ENCODE peak calls at places on chromosomes 7 and 10, in four cellular contexts. One of them, this sample, is unnamed.

GRCh38 chr7:150570712-150571465 is 3.7 kb downstream of the GIMAP4 start:
- DNase-seq in pons: no peak
- DNase-seq in mesothelial cell of epicardium: no peak
- DNase-seq in prostate gland: no peak
- DNase-seq in this sample: no peak

GRCh38 chr10:124125305-124126116 is 32.1 kb upstream of the CHST15 start:
- DNase-seq in pons: no peak
- DNase-seq in mesothelial cell of epicardium: no peak
- DNase-seq in prostate gland: no peak
- DNase-seq in this sample: peak

GRCh38 chr10:13100349-13101294 is 659 bp downstream of the OPTN start:
- DNase-seq in pons: no peak
- DNase-seq in mesothelial cell of epicardium: peak
- DNase-seq in prostate gland: peak
- DNase-seq in this sample: peak

GRCh38 chr10:103244663-103245271 is 920 bp upstream of the RPEL1 start:
- DNase-seq in pons: peak
- DNase-seq in mesothelial cell of epicardium: peak
- DNase-seq in prostate gland: peak
- DNase-seq in this sample: peak

GRCh38 chr10:126508535-126509040 is 120.3 kb upstream of the ADAM12 start:
- DNase-seq in pons: no peak
- DNase-seq in mesothelial cell of epicardium: peak
- DNase-seq in prostate gland: no peak
- DNase-seq in this sample: no peak

GRCh38 chr7:80346704-80347103 is 165.2 kb downstream of the GNAT3 start:
- DNase-seq in pons: no peak
- DNase-seq in mesothelial cell of epicardium: no peak
- DNase-seq in prostate gland: no peak
- DNase-seq in this sample: peak

GRCh38 chr10:46524471-46525176 is 31.8 kb downstream of the GPRIN2 start:
- DNase-seq in pons: no peak
- DNase-seq in mesothelial cell of epicardium: no peak
- DNase-seq in prostate gland: no peak
- DNase-seq in this sample: peak

GRCh38 chr7:7996568-7996967 is 28.0 kb downstream of the GLCCI1 start:
- DNase-seq in pons: no peak
- DNase-seq in mesothelial cell of epicardium: no peak
- DNase-seq in prostate gland: peak
- DNase-seq in this sample: peak

GRCh38 chr7:64907641-64908326 is 4.7 kb downstream of the ZNF273 start:
- DNase-seq in pons: no peak
- DNase-seq in mesothelial cell of epicardium: no peak
- DNase-seq in prostate gland: no peak
- DNase-seq in this sample: peak

GRCh38 chr10:99593312-99593711 is 26.9 kb downstream of the SLC25A28 start:
- DNase-seq in pons: no peak
- DNase-seq in mesothelial cell of epicardium: no peak
- DNase-seq in prostate gland: no peak
- DNase-seq in this sample: peak

GRCh38 chr10:94725871-94726270 is 36.6 kb upstream of the CYP2C19 start:
- DNase-seq in pons: no peak
- DNase-seq in mesothelial cell of epicardium: no peak
- DNase-seq in prostate gland: no peak
- DNase-seq in this sample: peak

GRCh38 chr7:116173051-116174028 is 37.0 kb upstream of the TES start:
- DNase-seq in pons: peak
- DNase-seq in mesothelial cell of epicardium: no peak
- DNase-seq in prostate gland: peak
- DNase-seq in this sample: peak

GRCh38 chr7:21996641-21997040 is 50.9 kb upstream of the CDCA7L start:
- DNase-seq in pons: no peak
- DNase-seq in mesothelial cell of epicardium: no peak
- DNase-seq in prostate gland: no peak
- DNase-seq in this sample: no peak

GRCh38 chr7:67823345-67823744 is 826.7 kb downstream of the TYW1 start:
- DNase-seq in pons: no peak
- DNase-seq in mesothelial cell of epicardium: peak
- DNase-seq in prostate gland: peak
- DNase-seq in this sample: peak

GRCh38 chr10:106819490-106819889 is 345.0 kb downstream of the SORCS1 start:
- DNase-seq in pons: no peak
- DNase-seq in mesothelial cell of epicardium: no peak
- DNase-seq in prostate gland: no peak
- DNase-seq in this sample: no peak

GRCh38 chr7:38535013-38535412 is 96.2 kb downstream of the AMPH start:
- DNase-seq in pons: no peak
- DNase-seq in mesothelial cell of epicardium: no peak
- DNase-seq in prostate gland: no peak
- DNase-seq in this sample: no peak

GRCh38 chr10:127612-128432 is 7.4 kb upstream of the ZMYND11 start:
- DNase-seq in pons: peak
- DNase-seq in mesothelial cell of epicardium: no peak
- DNase-seq in prostate gland: no peak
- DNase-seq in this sample: no peak

GRCh38 chr7:158245724-158246041 is 341.9 kb downstream of the PTPRN2 start:
- DNase-seq in pons: no peak
- DNase-seq in mesothelial cell of epicardium: no peak
- DNase-seq in prostate gland: no peak
- DNase-seq in this sample: no peak

GRCh38 chr7:79968249-79968648 is 166.4 kb upstream of the GNAI1 start:
- DNase-seq in pons: no peak
- DNase-seq in mesothelial cell of epicardium: no peak
- DNase-seq in prostate gland: no peak
- DNase-seq in this sample: no peak

GRCh38 chr10:71597821-71598498 is 121.6 kb downstream of the C10orf105 start:
- DNase-seq in pons: peak
- DNase-seq in mesothelial cell of epicardium: no peak
- DNase-seq in prostate gland: peak
- DNase-seq in this sample: no peak

GRCh38 chr7:2032030-2032875 is 200.5 kb downstream of the MAD1L1 start:
- DNase-seq in pons: no peak
- DNase-seq in mesothelial cell of epicardium: no peak
- DNase-seq in prostate gland: no peak
- DNase-seq in this sample: no peak

GRCh38 chr10:11647676-11648075 is 36.2 kb upstream of the USP6NL start:
- DNase-seq in pons: no peak
- DNase-seq in mesothelial cell of epicardium: no peak
- DNase-seq in prostate gland: no peak
- DNase-seq in this sample: no peak

GRCh38 chr7:80896856-80897598 is 21.8 kb downstream of the SEMA3C start:
- DNase-seq in pons: no peak
- DNase-seq in mesothelial cell of epicardium: no peak
- DNase-seq in prostate gland: no peak
- DNase-seq in this sample: peak

GRCh38 chr10:77889277-77889903 is 37.2 kb downstream of the DLG5 start:
- DNase-seq in pons: peak
- DNase-seq in mesothelial cell of epicardium: no peak
- DNase-seq in prostate gland: peak
- DNase-seq in this sample: peak

This sample was measured in M059J.